ENCODE peak calls at places on chromosomes 11 and 22, in nine cellular contexts. K, X, N, A, V, R, E, S and Q are unnamed samples.

GRCh38 chr11:18865261-18865660 is 73.7 kb upstream of the PTPN5 start:
- DNase-seq in V (no peak), R (no peak), A (no peak), X (no peak), E (no peak), K (no peak), S (no peak), N (no peak), Q (no peak)

GRCh38 chr22:22111267-22111751 is 128.7 kb upstream of the TOP3B start:
- DNase-seq in V (peak), X (peak), A (no peak), S (peak), R (no peak), N (no peak), K (no peak), E (no peak), Q (peak)

GRCh38 chr11:9651899-9652748 is 11.8 kb upstream of the SWAP70 start:
- DNase-seq in S (no peak), V (no peak), X (no peak), K (no peak), R (no peak), E (no peak), A (no peak), N (no peak), Q (no peak)

GRCh38 chr11:45921561-45922424 is 663 bp upstream of the LARGE2 start:
- DNase-seq in S (no peak), X (no peak), R (peak), K (no peak), N (peak), E (no peak), A (peak), V (no peak), Q (peak)

GRCh38 chr11:131770801-131771200 is 400.4 kb downstream of the NTM start:
- DNase-seq in S (peak), N (no peak), V (no peak), E (no peak), X (no peak), R (no peak), K (no peak), A (no peak), Q (no peak)

GRCh38 chr11:26851696-26852095 is 129.8 kb upstream of the SLC5A12 start:
- DNase-seq in V (no peak), E (no peak), A (no peak), X (no peak), N (no peak), K (no peak), S (no peak), R (no peak), Q (no peak)

GRCh38 chr11:47908198-47908597 is 60.0 kb upstream of the NUP160 start:
- DNase-seq in A (no peak), N (no peak), K (no peak), S (no peak), R (no peak), X (no peak), E (no peak), V (no peak), Q (no peak)

GRCh38 chr22:48591286-48592065 is 1236.2 kb downstream of the BRD1 start:
- DNase-seq in R (no peak), E (no peak), K (no peak), N (no peak), X (no peak), A (no peak), V (no peak), S (no peak), Q (no peak)

GRCh38 chr11:33649944-33650343 is 50.7 kb downstream of the C11orf91 start:
- DNase-seq in V (no peak), R (no peak), N (no peak), X (no peak), E (no peak), S (no peak), K (no peak), A (no peak), Q (no peak)

GRCh38 chr11:112159098-112159761 is 4.7 kb downstream of the IL18 start:
- DNase-seq in A (no peak), X (no peak), K (no peak), V (peak), N (no peak), E (no peak), S (no peak), R (no peak), Q (no peak)

GRCh38 chr11:131644204-131644603 is 273.8 kb downstream of the NTM start:
- DNase-seq in R (no peak), N (no peak), K (no peak), S (no peak), A (no peak), X (no peak), V (no peak), E (no peak), Q (no peak)

GRCh38 chr11:75196426-75196825 is 44.1 kb upstream of the TPBGL start:
- DNase-seq in N (no peak), E (no peak), V (no peak), R (no peak), X (no peak), K (no peak), A (no peak), S (no peak), Q (no peak)

GRCh38 chr22:20405931-20406685 is 12.2 kb downstream of the ZNF74 start:
- DNase-seq in K (no peak), R (no peak), S (no peak), X (no peak), A (no peak), N (no peak), E (no peak), V (no peak), Q (no peak)

GRCh38 chr22:26656896-26657851 is at the start of gene MIAT:
- DNase-seq in A (peak), X (no peak), V (no peak), E (no peak), S (peak), K (no peak), R (peak), N (no peak), Q (no peak)

DNA sequence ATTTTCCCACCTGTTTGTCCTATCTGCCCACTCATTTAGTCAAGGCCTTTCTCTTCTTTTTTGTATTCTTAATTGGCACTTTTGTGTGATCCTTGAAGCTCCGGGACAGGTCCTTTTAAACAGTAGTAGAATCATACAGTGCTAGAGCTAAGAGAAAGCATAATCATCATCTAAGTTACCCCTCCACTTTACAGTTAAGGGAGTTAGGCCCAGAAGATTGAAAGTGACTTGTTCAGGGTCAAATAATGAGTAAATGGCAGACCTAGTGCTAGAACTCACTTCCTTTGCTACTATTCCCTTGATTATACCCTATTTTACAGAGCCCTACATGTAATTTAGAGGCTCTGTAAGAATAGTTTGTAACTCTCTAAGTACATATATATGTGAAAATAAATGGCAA is 2.5 kb downstream of the USP47 start:
- DNase-seq in N (no peak), R (no peak), A (no peak), V (no peak), K (no peak), X (no peak), S (no peak), E (no peak), Q (no peak)
- H3K4me3 ChIP-seq in N (peak), R (peak), A (no peak), V (peak), K (peak), X (peak), S (peak), E (no peak), Q (peak)

DNA sequence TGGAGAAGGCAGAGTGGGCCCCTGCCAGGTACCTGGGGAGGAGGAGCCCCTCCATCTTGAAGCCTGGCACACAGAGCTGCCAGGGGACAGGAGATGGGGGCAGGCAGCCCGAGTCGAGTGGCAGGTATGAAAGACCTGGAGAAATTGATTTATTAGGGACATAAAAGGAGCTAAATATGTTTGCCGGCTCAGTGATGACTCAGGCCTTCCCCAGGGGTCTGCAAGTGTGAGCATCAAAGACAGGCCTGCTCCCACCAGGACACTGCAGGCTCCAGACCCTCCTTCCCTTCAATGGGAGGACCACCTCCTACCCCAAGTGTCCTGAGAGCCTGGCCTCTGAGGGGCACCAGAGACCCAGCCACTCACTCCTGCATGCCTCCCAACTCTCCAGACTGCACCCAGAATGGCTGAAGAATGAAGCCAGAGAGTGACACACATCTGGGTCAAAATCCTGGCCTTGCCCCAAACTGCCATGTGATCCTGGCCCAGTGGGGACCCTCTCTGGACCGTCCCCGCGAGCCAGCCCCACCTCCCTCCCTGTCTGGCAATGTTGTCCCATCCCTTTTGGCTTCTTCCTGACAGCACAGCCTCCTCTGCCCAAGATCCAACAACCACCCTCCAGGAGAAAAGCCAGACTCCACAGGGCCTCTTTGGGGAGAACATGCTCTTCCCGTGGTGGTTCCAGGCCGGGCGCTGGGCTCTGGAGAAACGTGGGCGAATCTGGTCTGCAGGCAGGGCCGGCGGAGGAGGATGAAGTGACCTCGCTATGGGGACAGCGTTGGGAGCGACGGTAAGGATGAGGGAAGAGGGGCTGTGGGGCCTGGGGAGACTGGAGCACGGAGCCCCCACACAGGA is 36.2 kb downstream of the CYTH4 start:
- DNase-seq in A (no peak), S (no peak), K (no peak), N (no peak), V (no peak), X (no peak), E (no peak), R (no peak), Q (no peak)
- TF ChIP-seq CTCF in A (no peak), S (peak), K (no peak), N (no peak), V (no peak), X (no peak), E (no peak), R (no peak), Q (peak)

GRCh38 chr11:14336507-14337503 is 22.2 kb downstream of the RRAS2 start:
- DNase-seq in R (no peak), S (peak), N (no peak), X (no peak), K (peak), A (no peak), E (no peak), V (peak), Q (no peak)
- H3K4me3 ChIP-seq in R (no peak), S (no peak), N (no peak), X (no peak), K (no peak), A (no peak), E (no peak), V (peak), Q (no peak)

DNA sequence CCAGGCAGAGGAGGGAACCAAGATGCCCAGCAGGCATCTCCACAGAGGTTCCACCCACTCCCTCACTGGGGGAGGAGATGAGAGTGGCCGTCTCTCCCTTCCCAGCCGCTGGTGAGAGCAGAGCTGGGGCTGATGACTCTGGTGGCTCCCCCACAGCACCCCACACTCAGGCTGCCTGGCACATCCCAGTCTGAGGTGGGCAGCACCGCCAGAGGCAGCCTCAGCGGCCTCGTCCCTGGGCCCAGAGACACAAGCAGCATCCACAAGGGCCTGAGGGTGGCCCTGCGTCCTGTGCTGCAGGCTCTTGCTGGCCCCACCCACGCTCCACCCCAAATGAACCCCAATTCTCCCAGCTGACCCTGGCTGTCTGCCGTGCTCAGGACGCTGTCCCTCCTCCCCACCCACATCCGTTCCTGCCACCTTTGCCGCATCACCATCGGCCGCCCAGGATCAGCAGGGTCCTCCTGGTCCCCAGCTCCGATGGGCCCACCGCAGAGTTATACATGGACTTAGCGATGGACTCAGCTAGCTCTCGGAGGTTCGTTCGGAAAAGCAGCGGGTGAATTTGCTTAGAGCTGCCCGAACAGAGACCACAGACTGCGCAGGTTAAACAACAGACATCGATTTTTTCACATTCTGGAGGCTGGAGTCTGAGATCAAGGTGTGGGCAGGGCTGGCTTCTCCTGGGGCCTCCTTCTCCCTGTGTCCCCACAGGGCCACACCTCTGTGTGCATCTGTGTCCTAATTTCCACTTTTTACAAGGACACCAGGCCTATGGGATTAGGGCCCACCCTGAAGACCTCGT is 20.2 kb upstream of the CTSD start:
- DNase-seq in R (no peak), S (no peak), K (no peak), X (no peak), N (no peak), V (no peak), A (no peak), E (no peak), Q (no peak)
- TF ChIP-seq CTCF in R (no peak), S (no peak), K (no peak), X (no peak), N (no peak), V (no peak), A (no peak), E (no peak), Q (no peak)

GRCh38 chr22:49983148-49984042 is 22.8 kb downstream of the PIM3 start:
- DNase-seq in S (no peak), X (no peak), E (no peak), K (no peak), A (no peak), V (no peak), R (no peak), N (peak), Q (no peak)
- H3K4me3 ChIP-seq in S (peak), X (no peak), E (no peak), K (peak), A (peak), V (no peak), R (peak), N (peak), Q (no peak)